ENCODE peak calls at places on chromosome 12, in five cellular contexts. One of them, this sample, is unnamed.

GRCh38 chr12:67879937-67880336 is 109.3 kb upstream of the IFNG-AS1 start:
- DNase-seq in CD8-positive, alpha-beta T cell: no peak
- DNase-seq in neural progenitor cell: no peak
- DNase-seq in GM12865: no peak
- DNase-seq in fibroblast of mammary gland: no peak
- DNase-seq in this sample: no peak

GRCh38 chr12:125755512-125755911 is 690.3 kb downstream of the AACS start:
- DNase-seq in neural progenitor cell: no peak
- DNase-seq in fibroblast of mammary gland: no peak
- DNase-seq in GM12865: no peak
- DNase-seq in CD8-positive, alpha-beta T cell: no peak
- DNase-seq in this sample: no peak

GRCh38 chr12:77584860-77585259 is 245.8 kb upstream of the NAV3 start:
- DNase-seq in neural progenitor cell: no peak
- DNase-seq in fibroblast of mammary gland: no peak
- DNase-seq in CD8-positive, alpha-beta T cell: no peak
- DNase-seq in GM12865: no peak
- DNase-seq in this sample: no peak

GRCh38 chr12:130632582-130633174 is 83.4 kb downstream of the RIMBP2 start:
- DNase-seq in GM12865: no peak
- DNase-seq in neural progenitor cell: no peak
- DNase-seq in CD8-positive, alpha-beta T cell: no peak
- DNase-seq in fibroblast of mammary gland: no peak
- DNase-seq in this sample: no peak

GRCh38 chr12:93380480-93381121 is 2.9 kb downstream of the NUDT4 start:
- DNase-seq in fibroblast of mammary gland: peak
- DNase-seq in GM12865: no peak
- DNase-seq in neural progenitor cell: peak
- DNase-seq in CD8-positive, alpha-beta T cell: no peak
- DNase-seq in this sample: peak

GRCh38 chr12:93370947-93371346 is 6.8 kb upstream of the NUDT4 start:
- DNase-seq in CD8-positive, alpha-beta T cell: no peak
- DNase-seq in fibroblast of mammary gland: no peak
- DNase-seq in GM12865: no peak
- DNase-seq in neural progenitor cell: no peak
- DNase-seq in this sample: no peak

GRCh38 chr12:79527498-79527897 is 163.3 kb downstream of the PAWR start:
- DNase-seq in CD8-positive, alpha-beta T cell: no peak
- DNase-seq in GM12865: no peak
- DNase-seq in neural progenitor cell: no peak
- DNase-seq in fibroblast of mammary gland: no peak
- DNase-seq in this sample: no peak

GRCh38 chr12:91877022-91877421 is 268.6 kb downstream of the BTG1 start:
- DNase-seq in fibroblast of mammary gland: peak
- DNase-seq in neural progenitor cell: peak
- DNase-seq in GM12865: peak
- DNase-seq in CD8-positive, alpha-beta T cell: peak
- DNase-seq in this sample: no peak

GRCh38 chr12:753401-754237 is 1.2 kb downstream of the WNK1 start:
- DNase-seq in neural progenitor cell: peak
- DNase-seq in fibroblast of mammary gland: peak
- DNase-seq in GM12865: peak
- DNase-seq in CD8-positive, alpha-beta T cell: peak
- DNase-seq in this sample: peak

GRCh38 chr12:112013601-112014402 is 576 bp downstream of the ERP29 start:
- DNase-seq in fibroblast of mammary gland: peak
- DNase-seq in CD8-positive, alpha-beta T cell: peak
- DNase-seq in neural progenitor cell: peak
- DNase-seq in GM12865: peak
- DNase-seq in this sample: peak
- TF ChIP-seq CTCF in fibroblast of mammary gland: no peak
- TF ChIP-seq CTCF in CD8-positive, alpha-beta T cell: peak
- TF ChIP-seq CTCF in neural progenitor cell: no peak
- TF ChIP-seq CTCF in GM12865: no peak
- TF ChIP-seq CTCF in this sample: no peak

GRCh38 chr12:5430639-5431603 is 987 bp upstream of the NTF3 start:
- DNase-seq in neural progenitor cell: peak
- DNase-seq in GM12865: no peak
- DNase-seq in CD8-positive, alpha-beta T cell: no peak
- DNase-seq in fibroblast of mammary gland: no peak
- DNase-seq in this sample: no peak
- H3K4me3 ChIP-seq in neural progenitor cell: peak
- H3K4me3 ChIP-seq in GM12865: no peak
- H3K4me3 ChIP-seq in CD8-positive, alpha-beta T cell: no peak
- H3K4me3 ChIP-seq in fibroblast of mammary gland: no peak
- H3K4me3 ChIP-seq in this sample: no peak

GRCh38 chr12:47818701-47819543 is 781 bp downstream of the HDAC7 start:
- DNase-seq in CD8-positive, alpha-beta T cell: peak
- DNase-seq in GM12865: peak
- DNase-seq in neural progenitor cell: peak
- DNase-seq in fibroblast of mammary gland: no peak
- DNase-seq in this sample: no peak
- TF ChIP-seq CTCF in CD8-positive, alpha-beta T cell: no peak
- TF ChIP-seq CTCF in GM12865: peak
- TF ChIP-seq CTCF in neural progenitor cell: peak
- TF ChIP-seq CTCF in fibroblast of mammary gland: peak
- TF ChIP-seq CTCF in this sample: peak

GRCh38 chr12:56081393-56082347 is 1.7 kb downstream of the ERBB3 start:
- DNase-seq in CD8-positive, alpha-beta T cell: no peak
- DNase-seq in fibroblast of mammary gland: no peak
- DNase-seq in GM12865: no peak
- DNase-seq in neural progenitor cell: peak
- DNase-seq in this sample: no peak
- H3K4me3 ChIP-seq in CD8-positive, alpha-beta T cell: no peak
- H3K4me3 ChIP-seq in fibroblast of mammary gland: no peak
- H3K4me3 ChIP-seq in GM12865: no peak
- H3K4me3 ChIP-seq in neural progenitor cell: no peak
- H3K4me3 ChIP-seq in this sample: no peak

This sample was measured in fibroblast of the aortic adventitia.